ENCODE peak calls at places on chromosomes 4 and X, in nine cellular contexts. K is activated T-helper 1 cell treated with anti-CD3 and anti-CD28 coated beads, Interleukin-12 subunit alpha, Interleukin-12 subunit beta, Interleukin-2, Interleukin-4 antibody, amounts not matched to agents 30 ng/mL and 10 ng/mL and 1 ng/mL, durations not matched to agents 14 hours and 24 hours and 36 hours; S is NCI-H146; J is GM20000; Y is foreskin melanocyte; V is tibial artery; D is stimulated activated CD4-positive, alpha-beta T cell treated with anti-CD3 and anti-CD28 coated beads, Interleukin-1b, Interleukin-23, amount 100 ng/mL, for 48 hours; L is effector memory CD8-positive, alpha-beta T cell; C is smooth muscle cell of the brain vasculature. G is an unnamed sample.

GRCh38 chr4:22607382-22607781 is 85.4 kb upstream of the GBA3 start:
- DNase-seq in K (peak), S (peak), J (peak), Y (peak), V (no peak), D (peak), L (no peak), C (no peak), G (no peak)

GRCh38 chrX:84046403-84046984 is 141.5 kb downstream of the RPS6KA6 start:
- DNase-seq in K (no peak), S (peak), J (peak), Y (peak), V (no peak), D (no peak), L (no peak), C (no peak), G (peak)

GRCh38 chr4:167196386-167196785 is 37.9 kb downstream of the SPOCK3 start:
- DNase-seq in K (no peak), S (no peak), J (no peak), Y (no peak), V (no peak), D (no peak), L (no peak), C (no peak), G (no peak)

GRCh38 chrX:154030266-154030665 is 10.6 kb upstream of the IRAK1 start:
- DNase-seq in K (no peak), S (no peak), J (no peak), Y (peak), V (no peak), D (no peak), L (no peak), C (no peak), G (no peak)

GRCh38 chr4:7970031-7970946 is 30.6 kb upstream of the AFAP1 start:
- DNase-seq in K (peak), S (no peak), J (peak), Y (no peak), V (no peak), D (peak), L (peak), C (no peak), G (no peak)

GRCh38 chr4:184792950-184793555 is 32.7 kb downstream of the ACSL1 start:
- DNase-seq in K (no peak), S (no peak), J (no peak), Y (peak), V (no peak), D (peak), L (no peak), C (peak), G (no peak)

GRCh38 chr4:153467154-153467896 is 1.2 kb downstream of the TMEM131L start:
- DNase-seq in K (peak), S (peak), J (peak), Y (peak), V (peak), D (peak), L (peak), C (no peak), G (peak)

GRCh38 chr4:99633772-99634171 is 23.9 kb downstream of the C4orf54 start:
- DNase-seq in K (no peak), S (peak), J (no peak), Y (no peak), V (no peak), D (no peak), L (no peak), C (no peak), G (peak)

GRCh38 chr4:42483426-42484379 is 86.4 kb downstream of the SHISA3 start:
- DNase-seq in K (no peak), S (no peak), J (no peak), Y (no peak), V (no peak), D (no peak), L (no peak), C (no peak), G (no peak)

GRCh38 chr4:11281720-11282119 is 147.0 kb downstream of the HS3ST1 start:
- DNase-seq in K (no peak), S (no peak), J (no peak), Y (no peak), V (no peak), D (no peak), L (no peak), C (no peak), G (no peak)

GRCh38 chr4:63563288-63564014 is 845.8 kb downstream of the TECRL start:
- DNase-seq in K (no peak), S (peak), J (no peak), Y (peak), V (no peak), D (no peak), L (no peak), C (no peak), G (peak)

GRCh38 chr4:122845066-122845465 is 18.4 kb downstream of the FGF2 start:
- DNase-seq in K (no peak), S (no peak), J (no peak), Y (no peak), V (no peak), D (no peak), L (no peak), C (no peak), G (no peak)

GRCh38 chrX:129792586-129793291 is 13.0 kb downstream of the SASH3 start:
- DNase-seq in K (no peak), S (no peak), J (no peak), Y (no peak), V (no peak), D (no peak), L (no peak), C (no peak), G (no peak)

GRCh38 chr4:185773419-185773818 is 38.6 kb downstream of the SORBS2 start:
- DNase-seq in K (no peak), S (no peak), J (no peak), Y (no peak), V (peak), D (no peak), L (no peak), C (no peak), G (no peak)

GRCh38 chrX:114976321-114976720 is 41.1 kb downstream of the IL13RA2 start:
- DNase-seq in K (no peak), S (no peak), J (no peak), Y (peak), V (no peak), D (no peak), L (no peak), C (no peak), G (no peak)

GRCh38 chr4:107853444-107854325 is 29.0 kb downstream of the SGMS2 start:
- DNase-seq in K (no peak), S (no peak), J (no peak), Y (peak), V (no peak), D (no peak), L (no peak), C (no peak), G (no peak)

GRCh38 chr4:77994194-77994721 is 62.9 kb upstream of the FRAS1 start:
- DNase-seq in K (no peak), S (no peak), J (peak), Y (peak), V (no peak), D (no peak), L (no peak), C (peak), G (no peak)

GRCh38 chr4:88697588-88698329 is at the start of gene NAP1L5:
- DNase-seq in K (peak), S (peak), J (peak), Y (peak), V (peak), D (peak), L (peak), C (peak), G (peak)

GRCh38 chrX:133859860-133860259 is 125.5 kb downstream of the GPC3 start:
- DNase-seq in K (no peak), S (no peak), J (no peak), Y (no peak), V (peak), D (no peak), L (no peak), C (no peak), G (no peak)

GRCh38 chrX:8084023-8084422 is 87.0 kb downstream of the VCX2 start:
- DNase-seq in K (no peak), S (peak), J (no peak), Y (no peak), V (no peak), D (no peak), L (no peak), C (no peak), G (no peak)

GRCh38 chr4:53022162-53023100 is 160.3 kb downstream of the RASL11B start:
- DNase-seq in K (no peak), S (no peak), J (no peak), Y (no peak), V (no peak), D (no peak), L (no peak), C (no peak), G (no peak)

GRCh38 chrX:106300656-106301055 is 132.6 kb downstream of the PWWP3B start:
- DNase-seq in K (no peak), S (no peak), J (no peak), Y (no peak), V (no peak), D (no peak), L (no peak), C (no peak), G (no peak)

GRCh38 chrX:34332336-34332735 is 200.2 kb upstream of the FAM47A start:
- DNase-seq in K (no peak), S (no peak), J (no peak), Y (no peak), V (no peak), D (no peak), L (no peak), C (no peak), G (peak)

GRCh38 chr4:40562681-40563080 is 67.0 kb downstream of the RBM47 start:
- DNase-seq in K (no peak), S (no peak), J (no peak), Y (no peak), V (no peak), D (no peak), L (no peak), C (no peak), G (no peak)

GRCh38 chrX:24876782-24877315 is 138.9 kb downstream of the ARX start:
- DNase-seq in K (no peak), S (peak), J (no peak), Y (no peak), V (no peak), D (no peak), L (no peak), C (no peak), G (peak)

GRCh38 chr4:2290488-2290887 is 28.6 kb upstream of the MXD4 start:
- DNase-seq in K (no peak), S (no peak), J (no peak), Y (no peak), V (peak), D (no peak), L (no peak), C (no peak), G (no peak)

GRCh38 chrX:129961180-129962083 is 21.0 kb upstream of the BCORL1 start:
- DNase-seq in K (peak), S (peak), J (peak), Y (no peak), V (no peak), D (peak), L (peak), C (no peak), G (peak)

GRCh38 chr4:81069706-81070331 is 39.3 kb downstream of the BMP3 start:
- DNase-seq in K (peak), S (peak), J (peak), Y (peak), V (no peak), D (peak), L (peak), C (peak), G (peak)

GRCh38 chr4:10205223-10205622 is 88.6 kb upstream of the WDR1 start:
- DNase-seq in K (no peak), S (no peak), J (no peak), Y (no peak), V (no peak), D (no peak), L (no peak), C (no peak), G (no peak)